ENCODE peak calls at places on chromosomes 12 and 14, in six cellular contexts. J is H1, Q is lower lobe of right lung, D is H7, A is AG09309, N is psoas muscle. F is an unnamed sample.

GRCh38 chr14:102516531-102517411 is 7.2 kb upstream of the ANKRD9 start:
- DNase-seq in J (peak), Q (peak), D (peak), A (no peak), N (peak), F (peak)

GRCh38 chr12:115763982-115764621 is 513.4 kb downstream of the MED13L start:
- DNase-seq in J (no peak), Q (no peak), D (no peak), A (no peak), N (no peak), F (no peak)

GRCh38 chr12:101759396-101760047 is 20.3 kb upstream of the SYCP3 start:
- DNase-seq in J (no peak), Q (no peak), D (peak), A (no peak), N (no peak), F (no peak)

GRCh38 chr14:79656086-79656485 is 555.2 kb downstream of the DIO2 start:
- DNase-seq in J (no peak), Q (no peak), D (no peak), A (no peak), N (no peak), F (no peak)

GRCh38 chr14:55847766-55848165 is 267.8 kb downstream of the KTN1 start:
- DNase-seq in J (no peak), Q (no peak), D (no peak), A (no peak), N (no peak), F (no peak)

GRCh38 chr12:132182206-132182710 is 38.0 kb downstream of the NOC4L start:
- DNase-seq in J (no peak), Q (no peak), D (no peak), A (no peak), N (peak), F (no peak)

GRCh38 chr12:57899010-57899662 is 42.2 kb upstream of the ATP23 start:
- DNase-seq in J (no peak), Q (no peak), D (no peak), A (no peak), N (peak), F (no peak)

GRCh38 chr12:56336361-56337167 is 2.1 kb upstream of the IL23A start:
- DNase-seq in J (no peak), Q (peak), D (no peak), A (no peak), N (no peak), F (peak)

GRCh38 chr12:31117203-31118011 is 43.7 kb downstream of the DDX11 start:
- DNase-seq in J (peak), Q (no peak), D (peak), A (no peak), N (no peak), F (peak)

GRCh38 chr14:104115691-104116543 is 22.5 kb upstream of the KIF26A start:
- DNase-seq in J (peak), Q (peak), D (peak), A (no peak), N (peak), F (no peak)

GRCh38 chr12:78392918-78393317 is 471.7 kb upstream of the SYT1 start:
- DNase-seq in J (no peak), Q (no peak), D (no peak), A (no peak), N (no peak), F (no peak)

GRCh38 chr12:61546296-61546695 is 713.9 kb upstream of the USP15 start:
- DNase-seq in J (no peak), Q (no peak), D (no peak), A (no peak), N (no peak), F (peak)

GRCh38 chr14:55514819-55515470 is 65.1 kb upstream of the KTN1 start:
- DNase-seq in J (no peak), Q (no peak), D (no peak), A (peak), N (no peak), F (no peak)

GRCh38 chr14:61388173-61388975 is 67.0 kb downstream of the PRKCH start:
- DNase-seq in J (no peak), Q (no peak), D (no peak), A (peak), N (no peak), F (peak)

GRCh38 chr12:129483494-129483893 is 420.3 kb downstream of the TMEM132D start:
- DNase-seq in J (no peak), Q (no peak), D (no peak), A (no peak), N (no peak), F (no peak)

GRCh38 chr14:64060648-64061096 is 207.9 kb downstream of the SYNE2 start:
- DNase-seq in J (peak), Q (no peak), D (peak), A (no peak), N (no peak), F (no peak)

GRCh38 chr12:3120701-3121100 is 43.5 kb downstream of the TSPAN9 start:
- DNase-seq in J (no peak), Q (no peak), D (no peak), A (no peak), N (no peak), F (no peak)

GRCh38 chr12:92912052-92912451 is 17.0 kb downstream of the EEA1 start:
- DNase-seq in J (no peak), Q (no peak), D (no peak), A (peak), N (no peak), F (peak)

GRCh38 chr14:95531473-95531872 is 3.4 kb upstream of the GLRX5 start:
- DNase-seq in J (no peak), Q (no peak), D (no peak), A (no peak), N (no peak), F (no peak)

GRCh38 chr14:100018482-100018881 is 46.7 kb upstream of the EVL start:
- DNase-seq in J (no peak), Q (no peak), D (no peak), A (no peak), N (no peak), F (no peak)

GRCh38 chr14:103404920-103405319 is 19.7 kb downstream of the MARK3 start:
- DNase-seq in J (no peak), Q (peak), D (no peak), A (no peak), N (no peak), F (no peak)

GRCh38 chr14:51188566-51189185 is 51.4 kb upstream of the TMX1 start:
- DNase-seq in J (no peak), Q (no peak), D (no peak), A (no peak), N (no peak), F (no peak)

GRCh38 chr12:100234591-100235304 is 32.1 kb downstream of the DEPDC4 start:
- DNase-seq in J (no peak), Q (no peak), D (peak), A (peak), N (no peak), F (no peak)

GRCh38 chr12:105922670-105923102 is 216.1 kb downstream of the NUAK1 start:
- DNase-seq in J (no peak), Q (no peak), D (no peak), A (peak), N (no peak), F (no peak)

GRCh38 chr14:82182646-82183045 is 649.0 kb upstream of the SEL1L start:
- DNase-seq in J (no peak), Q (no peak), D (no peak), A (no peak), N (no peak), F (no peak)

GRCh38 chr12:42588308-42588836 is 1.2 kb downstream of the PRICKLE1 start:
- DNase-seq in J (no peak), Q (no peak), D (no peak), A (no peak), N (no peak), F (no peak)

GRCh38 chr14:82180057-82180620 is 646.5 kb upstream of the SEL1L start:
- DNase-seq in J (no peak), Q (no peak), D (no peak), A (no peak), N (no peak), F (no peak)

GRCh38 chr14:89955022-89955414 is 488 bp upstream of the EFCAB11 start:
- DNase-seq in J (no peak), Q (no peak), D (no peak), A (no peak), N (no peak), F (no peak)

GRCh38 chr14:92657457-92658142 is 90.8 kb downstream of the LGMN start:
- DNase-seq in J (no peak), Q (peak), D (peak), A (no peak), N (peak), F (peak)

GRCh38 chr14:92659765-92660561 is 88.5 kb downstream of the LGMN start:
- DNase-seq in J (no peak), Q (peak), D (no peak), A (no peak), N (no peak), F (no peak)

GRCh38 chr14:92655802-92656201 is 92.6 kb downstream of the LGMN start:
- DNase-seq in J (no peak), Q (no peak), D (no peak), A (no peak), N (no peak), F (no peak)

GRCh38 chr14:92656306-92656705 is 92.1 kb downstream of the LGMN start:
- DNase-seq in J (no peak), Q (no peak), D (no peak), A (no peak), N (no peak), F (no peak)

DNA sequence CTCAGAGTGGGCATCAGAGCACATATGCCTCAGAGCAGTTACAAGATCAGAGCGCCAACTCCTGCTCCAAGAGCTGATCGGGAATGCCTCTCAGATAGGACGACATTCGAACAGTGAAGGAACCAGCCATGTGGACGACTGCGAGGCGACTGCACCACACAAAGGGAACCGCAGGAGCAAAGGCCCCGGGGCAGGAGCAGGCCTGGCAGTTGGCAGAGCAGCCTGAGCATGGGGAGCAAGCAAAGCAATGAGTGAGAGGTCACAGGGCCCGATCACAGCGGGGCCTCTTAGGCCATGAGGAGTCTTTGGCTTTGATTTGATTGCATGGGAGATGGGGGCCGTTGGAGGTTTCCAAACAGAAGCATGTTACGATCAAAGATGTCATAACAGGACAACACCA is 90.3 kb downstream of the LGMN start:
- DNase-seq in J (no peak), Q (no peak), D (no peak), A (no peak), N (no peak), F (peak)
- H3K4me3 ChIP-seq in J (no peak), Q (no peak), D (no peak), A (no peak), N (no peak), F (no peak)

DNA sequence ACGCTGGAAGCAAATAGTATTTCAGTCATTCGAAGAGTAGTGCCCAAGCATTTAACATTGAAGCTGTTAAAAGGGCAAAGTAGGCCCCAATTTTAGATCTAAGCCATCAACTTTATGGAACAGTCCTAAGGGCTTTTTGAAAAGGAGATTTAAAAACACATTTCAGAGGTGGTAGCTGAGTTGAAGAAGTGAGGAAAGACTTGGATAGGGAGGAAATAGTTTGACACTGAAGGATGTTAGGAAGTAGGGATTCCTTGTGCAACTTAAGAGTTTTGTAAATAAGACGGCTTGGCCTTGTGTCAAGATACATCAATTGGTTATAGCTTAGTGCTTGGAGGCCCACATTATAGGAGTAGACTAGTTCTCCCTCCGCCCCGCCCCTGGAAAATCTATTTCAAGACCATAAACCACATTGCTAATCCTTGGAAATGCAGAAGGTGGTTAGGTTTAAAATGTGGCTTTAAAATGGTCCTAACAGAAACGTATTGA is 822 bp upstream of the TUBA1B start:
- DNase-seq in J (no peak), Q (no peak), D (no peak), A (no peak), N (no peak), F (peak)
- H3K4me3 ChIP-seq in J (no peak), Q (peak), D (peak), A (peak), N (peak), F (peak)

GRCh38 chr12:6323995-6324711 is 13.7 kb downstream of the PLEKHG6 start:
- DNase-seq in J (no peak), Q (no peak), D (peak), A (no peak), N (no peak), F (no peak)
- H3K4me3 ChIP-seq in J (no peak), Q (peak), D (peak), A (no peak), N (peak), F (no peak)

DNA sequence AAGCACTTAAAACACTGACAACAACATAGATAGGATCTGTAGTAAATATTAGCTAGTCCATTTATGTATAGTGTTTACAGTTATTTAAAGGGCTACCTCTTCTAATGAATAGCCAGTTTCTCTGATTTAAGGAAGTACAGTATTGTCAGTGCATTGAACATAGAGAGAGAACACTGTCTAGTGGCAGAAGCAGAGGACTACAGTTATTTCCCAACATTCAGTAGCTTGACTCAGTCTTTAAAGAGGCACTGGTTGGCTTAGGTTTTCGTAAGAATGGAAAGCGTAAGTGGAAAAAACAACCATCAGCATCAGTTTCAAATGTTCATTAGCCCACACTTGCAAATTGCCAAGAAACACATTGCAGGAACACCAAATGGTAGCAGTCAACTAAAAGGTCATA is 125.0 kb upstream of the HMGA2 start:
- DNase-seq in J (no peak), Q (no peak), D (no peak), A (peak), N (no peak), F (no peak)
- H3K4me3 ChIP-seq in J (no peak), Q (no peak), D (no peak), A (no peak), N (no peak), F (no peak)

DNA sequence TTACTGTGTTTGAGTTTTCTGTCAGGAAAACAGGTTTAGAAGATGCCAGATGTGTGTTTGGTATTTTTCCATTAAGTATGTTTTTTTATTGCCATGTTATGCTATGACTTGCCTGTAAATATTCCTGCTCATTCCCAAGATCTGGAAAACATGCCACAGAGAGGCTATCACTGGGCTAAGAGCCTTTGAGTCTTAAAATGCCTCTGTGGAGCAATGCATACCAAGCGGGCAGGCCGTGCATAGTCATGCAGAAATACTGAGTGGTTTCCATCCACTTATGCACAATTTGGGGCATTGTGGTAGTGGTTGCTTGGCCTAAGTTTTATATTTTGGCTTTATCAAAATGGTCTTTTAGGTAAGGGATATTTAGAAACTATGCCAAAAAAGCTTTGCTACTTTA is 341.2 kb upstream of the FBXO33 start:
- DNase-seq in J (no peak), Q (no peak), D (no peak), A (no peak), N (no peak), F (no peak)
- H3K4me3 ChIP-seq in J (no peak), Q (no peak), D (no peak), A (no peak), N (no peak), F (no peak)

F was measured in HL-60.